ENCODE peak calls at places on chromosome 13, in seven cellular contexts. Q, V, W, K, G, T and A are unnamed samples.

GRCh38 chr13:30196025-30196424 is 111.3 kb downstream of the KATNAL1 start:
- DNase-seq in Q (peak; percentile 41), V (no peak), W (no peak), K (no peak), G (no peak), T (no peak), A (no peak)

GRCh38 chr13:36432106-36432544 is at the start of gene CCNA1:
- DNase-seq in Q (no peak), V (no peak), W (no peak), K (no peak), G (no peak), T (peak; percentile 25), A (peak; percentile 51)

GRCh38 chr13:99087954-99088491 is 110.2 kb upstream of the DOCK9 start:
- DNase-seq in Q (no peak), V (peak; percentile 46), W (no peak), K (peak; percentile 73), G (no peak), T (no peak), A (no peak)

GRCh38 chr13:46551410-46552301 is 1.3 kb upstream of the LRCH1 start:
- DNase-seq in Q (peak; percentile 75), V (peak; percentile 87), W (no peak), K (peak; percentile 53), G (peak; percentile 85), T (peak; percentile 87), A (no peak)

GRCh38 chr13:78319101-78319627 is 284.2 kb downstream of the POU4F1 start:
- DNase-seq in Q (no peak), V (no peak), W (no peak), K (no peak), G (no peak), T (no peak), A (no peak)

GRCh38 chr13:77338961-77339401 is 12.1 kb upstream of the MYCBP2 start:
- DNase-seq in Q (no peak), V (no peak), W (no peak), K (no peak), G (no peak), T (no peak), A (peak; percentile 76)

GRCh38 chr13:98974053-98974452 is 3.8 kb downstream of the DOCK9 start:
- DNase-seq in Q (no peak), V (no peak), W (no peak), K (no peak), G (no peak), T (no peak), A (peak; percentile 37)

GRCh38 chr13:85654227-85654626 is 145.0 kb downstream of the SLITRK6 start:
- DNase-seq in Q (no peak), V (no peak), W (no peak), K (no peak), G (no peak), T (no peak), A (no peak)

GRCh38 chr13:27319404-27319803 is 48.8 kb downstream of the RASL11A start:
- DNase-seq in Q (no peak), V (no peak), W (no peak), K (no peak), G (no peak), T (no peak), A (no peak)

GRCh38 chr13:74158028-74158427 is 23.8 kb upstream of the KLF12 start:
- DNase-seq in Q (peak; percentile 47), V (no peak), W (peak; percentile 11), K (no peak), G (peak; percentile 22), T (no peak), A (peak; percentile 10)

GRCh38 chr13:36673838-36674326 is at the start of gene SERTM1:
- DNase-seq in Q (no peak), V (no peak), W (no peak), K (peak; percentile 9), G (peak; percentile 60), T (no peak), A (peak; percentile 6)

GRCh38 chr13:109494955-109495354 is 291.4 kb downstream of the IRS2 start:
- DNase-seq in Q (peak; percentile 52), V (no peak), W (no peak), K (peak; percentile 96), G (no peak), T (no peak), A (no peak)

GRCh38 chr13:106796280-106797047 is 228.5 kb upstream of the ARGLU1 start:
- DNase-seq in Q (no peak), V (no peak), W (no peak), K (no peak), G (no peak), T (no peak), A (peak; percentile 32)

GRCh38 chr13:29284726-29285125 is 310.8 kb downstream of the SLC7A1 start:
- DNase-seq in Q (no peak), V (no peak), W (no peak), K (no peak), G (no peak), T (no peak), A (no peak)

GRCh38 chr13:110216403-110217041 is 90.4 kb downstream of the COL4A1 start:
- DNase-seq in Q (peak; percentile 78), V (no peak), W (no peak), K (no peak), G (no peak), T (no peak), A (no peak)

GRCh38 chr13:43816401-43816889 is 29.7 kb upstream of the ENOX1 start:
- DNase-seq in Q (no peak), V (no peak), W (no peak), K (no peak), G (no peak), T (no peak), A (no peak)

GRCh38 chr13:64817721-64818120 is 2412.4 kb downstream of the PCDH9 start:
- DNase-seq in Q (peak; percentile 36), V (no peak), W (no peak), K (peak; percentile 23), G (no peak), T (no peak), A (no peak)

GRCh38 chr13:54563286-54563685 is 1534.7 kb downstream of the OLFM4 start:
- DNase-seq in Q (no peak), V (no peak), W (no peak), K (no peak), G (no peak), T (no peak), A (no peak)

GRCh38 chr13:76992548-76993001 is 694 bp downstream of the CLN5 start:
- DNase-seq in Q (peak; percentile 23), V (peak; percentile 60), W (no peak), K (peak; percentile 38), G (peak; percentile 39), T (no peak), A (peak; percentile 49)

GRCh38 chr13:38821753-38822551 is 135.1 kb downstream of the FREM2 start:
- DNase-seq in Q (no peak), V (no peak), W (no peak), K (peak; percentile 76), G (no peak), T (no peak), A (no peak)

GRCh38 chr13:49622174-49622946 is 5.9 kb upstream of the ARL11 start:
- DNase-seq in Q (no peak), V (no peak), W (no peak), K (no peak), G (no peak), T (no peak), A (no peak)

DNA sequence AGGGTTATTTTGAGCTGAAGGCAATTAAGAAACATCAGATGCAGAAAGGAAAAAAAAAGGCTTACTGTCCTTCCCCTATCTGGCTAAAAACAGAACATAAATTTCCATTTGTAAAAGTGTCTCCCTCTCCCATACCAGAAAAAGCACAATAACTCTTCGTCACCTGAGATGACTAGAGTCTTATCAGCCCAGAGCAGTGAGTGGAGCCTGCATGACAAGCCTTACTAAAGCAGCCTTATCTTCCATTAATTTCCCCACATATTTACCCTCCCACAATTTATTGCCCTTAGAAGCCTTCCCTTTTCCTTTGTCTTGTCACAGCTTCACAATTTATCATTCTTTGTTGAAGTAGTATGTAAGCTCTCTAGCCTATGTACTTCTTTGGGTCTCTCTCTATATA is 22.9 kb downstream of the ATP8A2 start:
- DNase-seq in Q (no peak), V (no peak), W (no peak), K (no peak), G (no peak), T (no peak), A (no peak)
- H3K27me3 ChIP-seq in Q (no peaks in the 10 kb centered on the region), V (no peaks in the 10 kb centered on the region), W (no peaks in the 10 kb centered on the region), K (peaks cover 13% of the 10 kb centered on the region), G (no peaks in the 10 kb centered on the region), T (no peaks in the 10 kb centered on the region), A (no peaks in the 10 kb centered on the region)

GRCh38 chr13:93249259-93249917 is 22.8 kb downstream of the GPC6 start:
- DNase-seq in Q (peak; percentile 95), V (no peak), W (peak; percentile 69), K (peak; percentile 88), G (no peak), T (no peak), A (no peak)

GRCh38 chr13:93246069-93246468 is 19.5 kb downstream of the GPC6 start:
- DNase-seq in Q (no peak), V (no peak), W (no peak), K (no peak), G (no peak), T (no peak), A (no peak)

GRCh38 chr13:93249918-93250306 is 23.3 kb downstream of the GPC6 start:
- DNase-seq in Q (no peak), V (no peak), W (no peak), K (no peak), G (no peak), T (no peak), A (no peak)

GRCh38 chr13:93244918-93245280 is 18.3 kb downstream of the GPC6 start:
- DNase-seq in Q (peak; percentile 38), V (no peak), W (no peak), K (peak; percentile 58), G (no peak), T (no peak), A (no peak)

DNA sequence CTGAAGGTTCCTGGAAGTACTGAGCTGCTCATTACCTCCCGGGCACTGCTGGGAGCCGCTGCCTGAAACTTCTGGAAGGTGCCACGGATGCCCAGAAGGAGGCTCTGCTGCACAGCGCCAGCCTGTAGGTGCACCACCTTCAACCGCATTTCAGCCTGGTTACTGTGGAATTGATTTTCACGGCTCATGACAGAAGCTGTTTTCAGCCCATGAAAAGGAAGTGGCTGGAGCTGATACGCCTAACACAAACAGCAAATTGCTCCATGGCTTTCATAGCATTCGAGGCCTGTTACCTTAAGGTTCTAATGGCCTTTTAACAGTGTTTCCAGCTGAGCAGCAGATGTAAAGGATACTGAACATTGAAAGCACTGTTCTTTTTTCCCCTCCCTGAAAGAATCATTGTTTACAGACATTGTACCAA is 22.0 kb downstream of the GPC6 start:
- DNase-seq in Q (peak; percentile 35), V (no peak), W (no peak), K (no peak), G (no peak), T (peak; percentile 31), A (no peak)
- TF ChIP-seq CTCF in Q (no peak), V (no peak), W (peak; percentile 24), K (peak; percentile 42), G (no peak), T (no peak), A (no peak)

GRCh38 chr13:91162180-91162579 is 185.3 kb upstream of the MIR17HG start:
- DNase-seq in Q (no peak), V (no peak), W (no peak), K (no peak), G (no peak), T (no peak), A (no peak)
- H3K27me3 ChIP-seq in Q (no peaks in the 10 kb centered on the region), V (no peaks in the 10 kb centered on the region), W (no peaks in the 10 kb centered on the region), K (no peaks in the 10 kb centered on the region), G (no peaks in the 10 kb centered on the region), T (no peaks in the 10 kb centered on the region), A (no peaks in the 10 kb centered on the region)

DNA sequence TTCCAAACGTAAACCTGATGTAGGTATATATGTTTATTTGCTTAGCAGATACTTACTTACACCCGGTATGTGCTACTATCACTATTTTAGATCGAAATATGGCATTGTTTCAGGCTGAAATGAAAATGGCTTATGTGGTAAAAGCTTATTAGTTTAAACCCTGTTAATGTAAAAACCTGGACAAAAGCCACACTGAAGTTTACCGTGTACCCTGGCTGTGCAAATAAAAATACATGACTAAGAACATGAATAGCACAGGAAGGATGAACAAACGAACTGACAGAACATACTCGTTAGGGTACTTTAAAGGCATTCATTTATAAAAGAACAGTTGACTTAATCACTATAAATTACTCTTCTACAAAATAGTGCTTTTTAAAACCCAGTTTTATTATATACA is 6.6 kb downstream of the CLDN10 start:
- DNase-seq in Q (no peak), V (no peak), W (no peak), K (no peak), G (no peak), T (no peak), A (no peak)
- TF ChIP-seq CTCF in Q (no peak), V (no peak), W (no peak), K (no peak), G (no peak), T (no peak), A (no peak)